ENCODE peak calls at places on chromosomes 6 and 20, in four cellular contexts. F is neuronal stem cell, S is NCI-H460, U is NCI-H510A treated with DMSO at 0.1 percent for 48 hours. W is an unnamed sample.
A peak's percentile ranks its signal among the peaks of the same experiment; 100 is the strongest.

GRCh38 chr20:25136643-25137559 is 55.0 kb upstream of the VSX1 start:
- DNase-seq in S (peak; percentile 43), F (no peak), U (no peak), W (no peak)

GRCh38 chr6:121590438-121590837 is 155.0 kb downstream of the GJA1 start:
- DNase-seq in U (no peak), F (no peak), S (no peak), W (no peak)

GRCh38 chr6:136526196-136526930 is 23.9 kb downstream of the MAP7 start:
- DNase-seq in S (no peak), F (peak; percentile 46), U (peak; percentile 37), W (peak; percentile 39)

GRCh38 chr6:35973670-35974222 is 50.7 kb downstream of the SLC26A8 start:
- DNase-seq in F (no peak), S (peak; percentile 15), U (no peak), W (no peak)

GRCh38 chr6:6695711-6696048 is 107.2 kb downstream of the LY86 start:
- DNase-seq in F (no peak), S (no peak), U (no peak), W (no peak)

GRCh38 chr20:62342910-62343309 is 24.2 kb downstream of the LAMA5 start:
- DNase-seq in S (no peak), F (no peak), U (peak; percentile 40), W (no peak)

GRCh38 chr20:9838378-9839295 is at the start of gene PAK5:
- DNase-seq in U (peak; percentile 98), F (peak; percentile 89), S (peak; percentile 23), W (peak; percentile 74)

GRCh38 chr6:110331816-110332215 is 26.3 kb downstream of the METTL24 start:
- DNase-seq in F (no peak), U (no peak), S (no peak), W (no peak)

GRCh38 chr6:73452107-73452461 is at the start of gene CGAS:
- DNase-seq in S (no peak), U (peak; percentile 45), F (no peak), W (peak; percentile 53)

GRCh38 chr20:52590100-52590499 is 382.1 kb upstream of the TSHZ2 start:
- DNase-seq in U (no peak), F (no peak), S (no peak), W (no peak)

GRCh38 chr6:113560908-113561307 is 296.2 kb upstream of the MARCKS start:
- DNase-seq in U (no peak), S (no peak), F (no peak), W (no peak)

GRCh38 chr20:61387204-61387958 is 135.3 kb downstream of the CDH4 start:
- DNase-seq in F (no peak), S (no peak), U (no peak), W (no peak)

GRCh38 chr20:37803476-37804307 is 99.2 kb upstream of the VSTM2L start:
- DNase-seq in F (no peak), S (no peak), U (no peak), W (no peak)

GRCh38 chr20:3470208-3470626 is 601 bp upstream of the ATRN start:
- DNase-seq in U (no peak), S (no peak), F (no peak), W (no peak)

GRCh38 chr20:15674253-15675145 is 898.7 kb downstream of the KIF16B start:
- DNase-seq in S (no peak), U (no peak), F (no peak), W (no peak)

GRCh38 chr6:55901765-55902164 is 26.4 kb upstream of the BMP5 start:
- DNase-seq in F (no peak), S (no peak), U (peak; percentile 25), W (no peak)

GRCh38 chr6:97102152-97102790 is 177.7 kb downstream of the KLHL32 start:
- DNase-seq in F (no peak), S (no peak), U (no peak), W (no peak)

GRCh38 chr20:53576195-53576580 is 17.5 kb downstream of the ZNF217 start:
- DNase-seq in S (no peak), U (no peak), F (no peak), W (no peak)

GRCh38 chr6:117481926-117482239 is 591 bp upstream of the DCBLD1 start:
- DNase-seq in U (no peak), S (no peak), F (no peak), W (no peak)

GRCh38 chr6:38638941-38639497 is 710 bp downstream of the BTBD9 start:
- DNase-seq in U (peak; percentile 42), S (no peak), F (no peak), W (peak; percentile 33)

GRCh38 chr6:138307816-138308727 is 69.6 kb upstream of the SMIM28 start:
- DNase-seq in F (no peak), S (no peak), U (no peak), W (peak; percentile 9)

GRCh38 chr20:32501709-32502108 is 83.4 kb downstream of the NOL4L start:
- DNase-seq in U (no peak), F (no peak), S (no peak), W (no peak)

GRCh38 chr20:2751347-2751867 is 49.0 kb downstream of the CPXM1 start:
- DNase-seq in U (no peak), F (no peak), S (no peak), W (no peak)

GRCh38 chr6:151387175-151387574 is 4.2 kb downstream of the ZBTB2 start:
- DNase-seq in F (no peak), S (no peak), U (no peak), W (no peak)

GRCh38 chr6:73200735-73201134 is 24.6 kb downstream of the KHDC1L start:
- DNase-seq in U (no peak), F (no peak), S (no peak), W (no peak)

GRCh38 chr20:59598625-59599310 is 5.6 kb upstream of the PHACTR3 start:
- DNase-seq in F (peak; percentile 32), U (peak; percentile 25), S (peak; percentile 40), W (peak; percentile 43)

GRCh38 chr6:170251776-170252571 is 38.9 kb downstream of the DLL1 start:
- DNase-seq in S (no peak), F (no peak), U (no peak), W (no peak)

W was measured in DMS79.